ENCODE peak calls at places on chromosome 3, in six cellular contexts. A is uterus; U is OCI-LY7; C is A549; D is fibroblast of lung; O is CD8-positive, alpha-beta T cell. X is an unnamed sample.

GRCh38 chr3:197022405-197023231 is 7.0 kb downstream of the MELTF start:
- DNase-seq in U (peak; percentile 51), C (no peak), A (no peak), O (no peak), D (no peak), X (no peak)

GRCh38 chr3:37652851-37653250 is 208.8 kb upstream of the CTDSPL start:
- DNase-seq in D (no peak), A (no peak), U (no peak), C (no peak), O (no peak), X (no peak)

GRCh38 chr3:142907996-142908395 is 19.1 kb upstream of the PCOLCE2 start:
- DNase-seq in D (no peak), O (no peak), C (no peak), A (no peak), U (no peak), X (no peak)

GRCh38 chr3:13475871-13476590 is 4.1 kb upstream of the HDAC11 start:
- DNase-seq in O (no peak), U (no peak), A (no peak), D (no peak), C (no peak), X (no peak)

GRCh38 chr3:48130321-48130881 is 57.8 kb downstream of the CDC25A start:
- DNase-seq in D (peak; percentile 94), C (no peak), U (no peak), O (no peak), A (peak; percentile 56), X (no peak)

GRCh38 chr3:6392123-6392522 is 468.8 kb upstream of the GRM7 start:
- DNase-seq in C (no peak), D (no peak), A (no peak), O (no peak), U (no peak), X (no peak)

GRCh38 chr3:37961622-37962455 is 28.7 kb upstream of the VILL start:
- DNase-seq in D (no peak), A (no peak), C (no peak), U (no peak), O (no peak), X (no peak)

GRCh38 chr3:52481819-52482521 is 13.2 kb upstream of the STAB1 start:
- DNase-seq in A (no peak), D (peak; percentile 30), C (peak; percentile 38), U (no peak), O (no peak), X (no peak)

GRCh38 chr3:14148041-14148985 is 23.5 kb downstream of the TMEM43 start:
- DNase-seq in U (no peak), D (no peak), C (no peak), A (no peak), O (peak; percentile 9), X (peak; percentile 17)

GRCh38 chr3:159458010-159458409 is 530.6 kb upstream of the IL12A start:
- DNase-seq in C (peak; percentile 35), O (no peak), D (peak; percentile 69), A (no peak), U (no peak), X (peak; percentile 88)

GRCh38 chr3:15601399-15602145 is at the start of the genes BTD and HACL1:
- DNase-seq in U (peak; percentile 100), A (peak; percentile 99), O (peak; percentile 99), D (peak; percentile 99), C (peak; percentile 99), X (peak; percentile 97)

GRCh38 chr3:15595955-15596354 is 5.4 kb downstream of the HACL1 start:
- DNase-seq in O (no peak), A (no peak), U (no peak), D (no peak), C (no peak), X (no peak)

GRCh38 chr3:15602146-15602536 is 596 bp downstream of the BTD start:
- DNase-seq in U (no peak), O (no peak), C (no peak), A (no peak), D (no peak), X (no peak)

GRCh38 chr3:15606434-15606891 is 4.9 kb downstream of the BTD start:
- DNase-seq in D (peak; percentile 31), O (no peak), C (peak; percentile 37), U (no peak), A (no peak), X (no peak)

DNA sequence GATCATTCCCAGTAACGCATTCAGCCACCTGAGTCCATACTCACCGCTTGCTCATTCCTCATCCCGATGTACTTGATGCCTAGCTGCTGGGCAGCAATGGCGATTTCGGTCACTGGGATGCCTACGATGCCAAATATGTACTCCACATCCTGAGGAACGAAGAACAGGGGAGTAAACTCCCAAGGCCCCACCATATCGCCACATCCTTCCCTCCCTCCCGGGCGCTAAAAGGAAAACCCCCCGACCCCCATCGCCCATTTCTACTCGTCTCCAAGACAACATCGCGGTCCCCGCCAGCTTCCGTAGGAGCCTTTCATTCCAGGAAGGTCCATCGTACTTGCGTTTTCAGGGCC is 347 bp downstream of the HACL1 start:
- DNase-seq in O (no peak), D (no peak), A (no peak), C (no peak), U (no peak), X (no peak)
- TF ChIP-seq CTCF in O (no peak), D (no peak), A (no peak), C (no peak), U (no peak), X (no peak)

DNA sequence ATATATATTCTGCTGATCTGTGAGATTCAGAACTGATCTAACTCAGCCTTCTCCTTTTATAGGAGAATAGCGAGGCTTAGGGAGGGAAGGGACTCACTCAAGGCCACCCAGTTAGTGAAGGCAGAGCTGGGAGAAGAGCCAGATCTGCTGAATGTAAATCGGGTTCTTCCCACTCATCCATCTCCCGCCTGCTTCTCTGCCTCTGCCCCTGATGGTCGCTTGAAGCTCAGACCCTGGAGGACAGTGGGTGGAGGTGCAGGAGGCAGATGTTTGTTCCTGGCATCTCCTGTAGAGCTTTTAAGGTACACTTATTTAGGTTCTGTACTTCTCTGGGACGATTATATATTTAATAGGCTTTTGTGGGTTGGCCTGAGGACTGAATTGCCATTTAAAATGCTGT is 4.3 kb downstream of the PDIA5 start:
- DNase-seq in O (no peak), D (peak; percentile 43), C (peak; percentile 30), A (no peak), U (peak; percentile 8), X (no peak)
- TF ChIP-seq CTCF in O (no peak), D (peak; percentile 33), C (no peak), A (no peak), U (no peak), X (no peak)

GRCh38 chr3:97821810-97822775 is at the start of gene CRYBG3:
- DNase-seq in A (peak; percentile 68), U (peak; percentile 69), O (peak; percentile 79), C (peak; percentile 73), D (peak; percentile 74), X (peak; percentile 85)
- TF ChIP-seq CTCF in A (no peak), U (peak; percentile 24), O (no peak), C (peak; percentile 62), D (peak; percentile 48), X (peak; percentile 12)

GRCh38 chr3:69299344-69299743 is 86.5 kb downstream of the FRMD4B start:
- DNase-seq in C (peak; percentile 4), D (no peak), U (no peak), A (no peak), O (no peak), X (no peak)
- TF ChIP-seq CTCF in C (no peak), D (peak; percentile 21), U (no peak), A (no peak), O (no peak), X (no peak)

DNA sequence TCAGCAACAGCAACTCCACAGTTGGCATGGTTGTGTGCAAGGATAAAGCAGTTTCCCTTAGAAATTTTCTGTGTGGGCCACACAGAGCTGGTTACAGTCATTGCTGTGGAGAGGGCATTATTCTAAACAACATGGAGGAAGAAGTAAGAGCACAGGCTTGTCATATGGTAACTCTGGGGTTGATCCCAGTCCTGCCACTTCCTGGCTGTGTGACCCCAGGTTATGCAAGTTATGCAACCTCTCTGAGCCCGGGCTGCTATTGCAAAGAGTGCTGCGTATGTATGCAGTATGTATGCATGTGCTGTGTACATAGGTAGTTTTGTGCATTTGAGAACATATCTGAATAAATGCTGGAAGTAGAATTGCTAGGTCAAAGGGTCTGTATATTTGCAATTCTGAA is 9.1 kb downstream of the SPSB4 start:
- DNase-seq in U (no peak), O (no peak), D (no peak), A (no peak), C (no peak), X (no peak)
- TF ChIP-seq CTCF in U (no peak), O (no peak), D (no peak), A (no peak), C (no peak), X (no peak)

GRCh38 chr3:19065027-19065426 is 83.3 kb upstream of the KCNH8 start:
- DNase-seq in O (no peak), A (no peak), D (no peak), U (peak; percentile 36), C (no peak), X (no peak)
- TF ChIP-seq CTCF in O (peak; percentile 40), A (peak; percentile 23), D (no peak), U (peak; percentile 83), C (peak; percentile 28), X (no peak)

DNA sequence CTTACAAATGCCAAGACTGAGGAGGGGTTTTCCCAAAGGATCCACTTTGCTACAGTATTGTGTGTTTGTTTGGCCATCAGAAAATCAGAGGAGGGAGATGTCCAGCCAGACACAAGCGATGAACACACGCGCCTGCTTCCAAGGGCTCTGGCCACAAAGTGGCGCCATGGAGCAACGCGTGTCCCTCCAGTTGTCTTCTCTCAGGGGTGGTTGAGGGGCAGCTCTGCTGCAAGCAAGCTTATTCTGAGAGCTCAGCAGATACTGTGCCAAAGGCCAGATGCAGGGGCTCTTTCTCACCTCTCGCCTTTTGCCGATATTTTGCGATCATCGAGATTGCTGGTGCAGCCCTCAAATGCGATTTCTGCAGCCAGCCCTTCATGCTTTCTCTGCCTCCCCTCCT is 88.9 kb upstream of the OSBPL11 start:
- DNase-seq in A (peak; percentile 67), D (peak; percentile 81), C (peak; percentile 3), U (peak; percentile 4), O (no peak), X (no peak)
- TF ChIP-seq CTCF in A (no peak), D (peak; percentile 53), C (no peak), U (peak; percentile 51), O (no peak), X (peak; percentile 14)

X was measured in Calu3.